ENCODE peak calls at places on chromosomes 12 and 14, in five cellular contexts. S, L, N, F and H are unnamed samples. For H3K9me3 and H3K4me1, the result is how much of the 10 kb centered on the place peaks cover.

GRCh38 chr12:114700392-114701103 is 16.6 kb upstream of the TBX3 start:
- DNase-seq in S (no peak), L (no peak), N (no peak), F (no peak), H (no peak)

GRCh38 chr14:23632461-23633159 is 3.6 kb upstream of the DHRS2 start:
- DNase-seq in S (no peak), L (no peak), N (no peak), F (no peak), H (no peak)

GRCh38 chr14:104872469-104873341 is 7.6 kb downstream of the CEP170B start:
- DNase-seq in S (peak), L (no peak), N (peak), F (no peak), H (no peak)

GRCh38 chr14:70888681-70889175 is 18.5 kb upstream of the PCNX1 start:
- DNase-seq in S (no peak), L (no peak), N (no peak), F (no peak), H (no peak)

GRCh38 chr12:86134571-86134970 is 121.6 kb downstream of the MGAT4C start:
- DNase-seq in S (no peak), L (no peak), N (no peak), F (no peak), H (no peak)

GRCh38 chr12:95230313-95230712 is 12.7 kb downstream of the VEZT start:
- DNase-seq in S (no peak), L (no peak), N (no peak), F (no peak), H (no peak)

GRCh38 chr12:53060721-53061276 is 10.9 kb downstream of the TNS2 start:
- DNase-seq in S (no peak), L (no peak), N (no peak), F (no peak), H (no peak)

GRCh38 chr14:71245659-71246361 is 338.6 kb downstream of the PCNX1 start:
- DNase-seq in S (no peak), L (no peak), N (no peak), F (no peak), H (no peak)

GRCh38 chr12:56040963-56041578 is 647 bp upstream of the RPS26 start:
- DNase-seq in S (no peak), L (no peak), N (no peak), F (no peak), H (no peak)

GRCh38 chr12:65728913-65729793 is 95.1 kb upstream of the HMGA2 start:
- DNase-seq in S (no peak), L (peak), N (no peak), F (no peak), H (no peak)

GRCh38 chr12:102833687-102834435 is 83.2 kb downstream of the PAH start:
- DNase-seq in S (no peak), L (no peak), N (no peak), F (no peak), H (no peak)

GRCh38 chr14:35333347-35333730 is 41.2 kb downstream of the PSMA6 start:
- DNase-seq in S (no peak), L (no peak), N (no peak), F (no peak), H (no peak)

GRCh38 chr14:70692210-70692609 is 50.5 kb downstream of the TTC9 start:
- DNase-seq in S (peak), L (no peak), N (peak), F (no peak), H (no peak)

GRCh38 chr14:75156901-75157300 is 19.5 kb downstream of the TMED10 start:
- DNase-seq in S (no peak), L (no peak), N (no peak), F (no peak), H (no peak)

GRCh38 chr12:76201758-76202157 is 117.3 kb upstream of the NAP1L1 start:
- DNase-seq in S (no peak), L (no peak), N (no peak), F (no peak), H (no peak)

GRCh38 chr12:82931349-82932116 is 244.8 kb downstream of the TMTC2 start:
- DNase-seq in S (no peak), L (no peak), N (no peak), F (no peak), H (no peak)

GRCh38 chr14:21748869-21749303 is 75.3 kb upstream of the OR4E1 start:
- DNase-seq in S (no peak), L (peak), N (peak), F (peak), H (no peak)

GRCh38 chr14:73589128-73589527 is 2.5 kb upstream of the ACOT4 start:
- DNase-seq in S (no peak), L (no peak), N (no peak), F (no peak), H (no peak)

GRCh38 chr14:100573009-100573756 is 14.0 kb downstream of the BEGAIN start:
- DNase-seq in S (peak), L (no peak), N (no peak), F (no peak), H (no peak)

GRCh38 chr14:69615471-69616407 is 4.3 kb downstream of the SUSD6 start:
- DNase-seq in S (peak), L (no peak), N (no peak), F (no peak), H (peak)

GRCh38 chr14:103449762-103450161 is 64.5 kb downstream of the MARK3 start:
- DNase-seq in S (no peak), L (no peak), N (no peak), F (no peak), H (no peak)

GRCh38 chr12:56037161-56037560 is 4.6 kb upstream of the RPS26 start:
- DNase-seq in S (no peak), L (no peak), N (no peak), F (no peak), H (no peak)

GRCh38 chr12:119020377-119021360 is 39.3 kb downstream of the SRRM4 start:
- DNase-seq in S (peak), L (peak), N (peak), F (no peak), H (no peak)

GRCh38 chr12:131636266-131636665 is 74.6 kb upstream of the SFSWAP start:
- DNase-seq in S (no peak), L (no peak), N (no peak), F (no peak), H (no peak)

GRCh38 chr14:94372021-94372605 is 16.3 kb downstream of the SERPINA1 start:
- DNase-seq in S (no peak), L (no peak), N (no peak), F (no peak), H (no peak)

GRCh38 chr12:30631710-30632109 is 64.0 kb downstream of the IPO8 start:
- DNase-seq in S (peak), L (no peak), N (peak), F (no peak), H (no peak)

GRCh38 chr14:104303705-104304425 is 165.5 kb downstream of the KIF26A start:
- DNase-seq in S (peak), L (no peak), N (no peak), F (no peak), H (no peak)

GRCh38 chr12:89345830-89346740 is 6.2 kb downstream of the DUSP6 start:
- DNase-seq in S (peak), L (peak), N (peak), F (peak), H (no peak)

GRCh38 chr12:57549203-57549908 is 488 bp upstream of the KIF5A start:
- DNase-seq in S (no peak), L (no peak), N (no peak), F (no peak), H (peak)
- H3K4me3 ChIP-seq in S (peak), L (peak), N (peak), F (peak), H (peak)

GRCh38 chr14:37223947-37224474 is 26.3 kb downstream of the MIPOL1 start:
- DNase-seq in S (no peak), L (no peak), N (no peak), F (no peak), H (no peak)
- H3K9me3 ChIP-seq in S (under half), L (under half), N (under half), F (under half), H (under half)

GRCh38 chr14:60561845-60562746 is 53.1 kb downstream of the SIX6 start:
- DNase-seq in S (peak), L (peak), N (no peak), F (no peak), H (peak)
- H3K4me1 ChIP-seq in S (under half), L (under half), N (under half), F (under half), H (under half)

GRCh38 chr14:77799863-77800730 is at the start of gene ADCK1:
- DNase-seq in S (peak), L (peak), N (peak), F (peak), H (peak)
- H3K4me3 ChIP-seq in S (peak), L (peak), N (peak), F (peak), H (peak)

GRCh38 chr12:34547276-34547675 is 525.0 kb downstream of the ALG10 start:
- DNase-seq in S (no peak), L (no peak), N (no peak), F (no peak), H (no peak)
- H3K9me3 ChIP-seq in S (half or more), L (under half), N (half or more), F (under half), H (under half)

GRCh38 chr12:62928632-62929031 is 6.3 kb downstream of the PPM1H start:
- DNase-seq in S (no peak), L (no peak), N (no peak), F (no peak), H (no peak)
- H3K4me1 ChIP-seq in S (under half), L (under half), N (under half), F (under half), H (under half)

GRCh38 chr12:121096199-121096798 is 36.4 kb upstream of the P2RX7 start:
- DNase-seq in S (no peak), L (no peak), N (no peak), F (no peak), H (no peak)
- H3K4me3 ChIP-seq in S (peak), L (peak), N (peak), F (peak), H (no peak)

GRCh38 chr14:51507556-51508511 is 143.9 kb upstream of the FRMD6 start:
- DNase-seq in S (peak), L (no peak), N (peak), F (no peak), H (peak)

GRCh38 chr14:51512321-51512720 is 139.4 kb upstream of the FRMD6 start:
- DNase-seq in S (no peak), L (no peak), N (no peak), F (no peak), H (no peak)

GRCh38 chr14:51513281-51513680 is 138.4 kb upstream of the FRMD6 start:
- DNase-seq in S (no peak), L (no peak), N (no peak), F (no peak), H (no peak)

GRCh38 chr14:51513933-51514332 is 137.8 kb upstream of the FRMD6 start:
- DNase-seq in S (no peak), L (no peak), N (no peak), F (no peak), H (no peak)

DNA sequence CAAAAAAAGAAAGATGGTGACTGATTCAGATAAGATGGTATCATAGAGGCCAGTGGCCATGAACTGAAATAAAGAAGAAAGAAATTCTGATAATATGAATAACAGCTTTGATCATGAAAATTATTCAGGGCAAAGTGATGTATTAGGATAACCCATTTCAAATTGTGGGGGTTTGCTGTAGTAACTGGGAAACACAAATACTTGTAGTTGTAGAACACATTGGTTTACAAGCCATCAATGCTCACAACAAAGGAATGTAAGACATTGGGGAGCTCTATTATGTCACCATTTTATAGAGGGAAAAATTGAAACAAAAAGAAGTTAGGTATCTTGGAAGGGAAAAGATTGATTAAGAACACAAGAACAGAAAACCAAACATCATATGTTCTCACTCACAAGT is 140.4 kb upstream of the FRMD6 start:
- DNase-seq in S (no peak), L (no peak), N (no peak), F (no peak), H (no peak)
- H3K9me3 ChIP-seq in S (under half), L (under half), N (under half), F (under half), H (under half)

GRCh38 chr12:122886851-122887816 is 8.8 kb downstream of the VPS37B start:
- DNase-seq in S (no peak), L (peak), N (no peak), F (peak), H (peak)
- H3K4me1 ChIP-seq in S (half or more), L (half or more), N (half or more), F (half or more), H (under half)

GRCh38 chr12:15982921-15983320 is 71.8 kb downstream of the DERA start:
- DNase-seq in S (no peak), L (no peak), N (no peak), F (no peak), H (no peak)

GRCh38 chr12:15988983-15989382 is 77.9 kb downstream of the DERA start:
- DNase-seq in S (no peak), L (no peak), N (no peak), F (no peak), H (no peak)

GRCh38 chr12:15984963-15985362 is 73.8 kb downstream of the DERA start:
- DNase-seq in S (no peak), L (no peak), N (no peak), F (no peak), H (no peak)

GRCh38 chr12:15984097-15984800 is 73.1 kb downstream of the DERA start:
- DNase-seq in S (no peak), L (no peak), N (no peak), F (no peak), H (no peak)

DNA sequence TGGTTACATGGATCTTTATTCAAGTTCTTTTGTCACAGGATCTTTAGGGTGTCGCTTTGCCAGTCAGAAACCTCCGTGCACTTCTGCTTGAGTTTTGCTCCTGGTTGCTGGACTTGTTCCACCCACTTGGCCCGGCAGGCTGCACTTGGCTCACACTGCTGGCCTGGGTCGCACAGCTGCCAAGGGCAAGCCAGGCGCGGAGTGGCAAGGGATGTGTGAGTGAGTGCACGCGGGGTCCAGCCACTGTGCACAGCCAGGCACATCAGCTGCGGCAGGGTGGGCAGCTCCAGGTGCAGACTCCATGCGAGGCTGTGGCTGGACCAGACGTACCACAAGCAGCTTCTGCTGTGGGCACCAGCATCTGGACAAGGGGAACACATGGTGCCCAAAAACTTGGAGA is 76.6 kb downstream of the DERA start:
- DNase-seq in S (peak), L (no peak), N (peak), F (no peak), H (no peak)
- H3K4me3 ChIP-seq in S (no peak), L (no peak), N (no peak), F (no peak), H (no peak)